ENCODE peak calls at places on chromosomes 4 and X, in nine cellular contexts. One of them, this sample, is unnamed. For H3K4me1, the result is how much of the 10 kb centered on the place peaks cover.

GRCh38 chrX:45774961-45775360 is 574.3 kb upstream of the DIPK2B start:
- DNase-seq in hepatocyte: no peak
- DNase-seq in right atrium auricular region: no peak
- DNase-seq in endodermal cell: no peak
- DNase-seq in upper lobe of right lung: no peak
- DNase-seq in GM12878: no peak
- DNase-seq in right cardiac atrium: no peak
- DNase-seq in breast epithelium: no peak
- DNase-seq in uterus: peak
- DNase-seq in this sample: no peak

GRCh38 chr4:186724048-186724860 is 598 bp upstream of the FAT1 start:
- DNase-seq in hepatocyte: peak
- DNase-seq in right atrium auricular region: peak
- DNase-seq in endodermal cell: peak
- DNase-seq in upper lobe of right lung: peak
- DNase-seq in GM12878: no peak
- DNase-seq in right cardiac atrium: peak
- DNase-seq in breast epithelium: peak
- DNase-seq in uterus: peak
- DNase-seq in this sample: no peak

GRCh38 chr4:740656-741282 is 35.1 kb downstream of the PCGF3 start:
- DNase-seq in hepatocyte: no peak
- DNase-seq in right atrium auricular region: no peak
- DNase-seq in endodermal cell: no peak
- DNase-seq in upper lobe of right lung: no peak
- DNase-seq in GM12878: no peak
- DNase-seq in right cardiac atrium: no peak
- DNase-seq in breast epithelium: no peak
- DNase-seq in uterus: no peak
- DNase-seq in this sample: no peak

GRCh38 chr4:56348582-56348981 is 38.7 kb downstream of the AASDH start:
- DNase-seq in hepatocyte: no peak
- DNase-seq in right atrium auricular region: no peak
- DNase-seq in endodermal cell: no peak
- DNase-seq in upper lobe of right lung: no peak
- DNase-seq in GM12878: no peak
- DNase-seq in right cardiac atrium: no peak
- DNase-seq in breast epithelium: no peak
- DNase-seq in uterus: no peak
- DNase-seq in this sample: no peak

GRCh38 chr4:69831646-69832325 is 28.2 kb downstream of the SULT1E1 start:
- DNase-seq in hepatocyte: peak
- DNase-seq in right atrium auricular region: no peak
- DNase-seq in endodermal cell: no peak
- DNase-seq in upper lobe of right lung: no peak
- DNase-seq in GM12878: peak
- DNase-seq in right cardiac atrium: peak
- DNase-seq in breast epithelium: no peak
- DNase-seq in uterus: no peak
- DNase-seq in this sample: no peak

GRCh38 chr4:177483271-177483670 is 41.0 kb upstream of the AGA start:
- DNase-seq in hepatocyte: no peak
- DNase-seq in right atrium auricular region: no peak
- DNase-seq in endodermal cell: no peak
- DNase-seq in upper lobe of right lung: no peak
- DNase-seq in GM12878: no peak
- DNase-seq in right cardiac atrium: no peak
- DNase-seq in breast epithelium: no peak
- DNase-seq in uterus: no peak
- DNase-seq in this sample: no peak

GRCh38 chr4:2244947-2245786 is 3.2 kb upstream of the HAUS3 start:
- DNase-seq in hepatocyte: no peak
- DNase-seq in right atrium auricular region: peak
- DNase-seq in endodermal cell: peak
- DNase-seq in upper lobe of right lung: no peak
- DNase-seq in GM12878: no peak
- DNase-seq in right cardiac atrium: no peak
- DNase-seq in breast epithelium: peak
- DNase-seq in uterus: no peak
- DNase-seq in this sample: no peak

GRCh38 chrX:95675794-95676193 is 1008.8 kb upstream of the DIAPH2 start:
- DNase-seq in hepatocyte: no peak
- DNase-seq in right atrium auricular region: no peak
- DNase-seq in endodermal cell: no peak
- DNase-seq in upper lobe of right lung: no peak
- DNase-seq in GM12878: no peak
- DNase-seq in right cardiac atrium: no peak
- DNase-seq in breast epithelium: no peak
- DNase-seq in uterus: no peak
- DNase-seq in this sample: no peak

GRCh38 chr4:109412805-109413204 is 20.8 kb upstream of the SEC24B start:
- DNase-seq in hepatocyte: no peak
- DNase-seq in right atrium auricular region: no peak
- DNase-seq in endodermal cell: no peak
- DNase-seq in upper lobe of right lung: no peak
- DNase-seq in GM12878: no peak
- DNase-seq in right cardiac atrium: no peak
- DNase-seq in breast epithelium: no peak
- DNase-seq in uterus: no peak
- DNase-seq in this sample: no peak

GRCh38 chr4:109408711-109409110 is 24.9 kb upstream of the SEC24B start:
- DNase-seq in hepatocyte: no peak
- DNase-seq in right atrium auricular region: no peak
- DNase-seq in endodermal cell: no peak
- DNase-seq in upper lobe of right lung: no peak
- DNase-seq in GM12878: no peak
- DNase-seq in right cardiac atrium: no peak
- DNase-seq in breast epithelium: no peak
- DNase-seq in uterus: no peak
- DNase-seq in this sample: no peak

GRCh38 chr4:109411964-109412363 is 21.7 kb upstream of the SEC24B start:
- DNase-seq in hepatocyte: peak
- DNase-seq in right atrium auricular region: no peak
- DNase-seq in endodermal cell: no peak
- DNase-seq in upper lobe of right lung: no peak
- DNase-seq in GM12878: no peak
- DNase-seq in right cardiac atrium: peak
- DNase-seq in breast epithelium: no peak
- DNase-seq in uterus: no peak
- DNase-seq in this sample: no peak

GRCh38 chr4:109410226-109410625 is 23.4 kb upstream of the SEC24B start:
- DNase-seq in hepatocyte: no peak
- DNase-seq in right atrium auricular region: no peak
- DNase-seq in endodermal cell: no peak
- DNase-seq in upper lobe of right lung: no peak
- DNase-seq in GM12878: no peak
- DNase-seq in right cardiac atrium: no peak
- DNase-seq in breast epithelium: no peak
- DNase-seq in uterus: no peak
- DNase-seq in this sample: no peak

GRCh38 chr4:109410776-109411175 is 22.8 kb upstream of the SEC24B start:
- DNase-seq in hepatocyte: no peak
- DNase-seq in right atrium auricular region: no peak
- DNase-seq in endodermal cell: no peak
- DNase-seq in upper lobe of right lung: no peak
- DNase-seq in GM12878: no peak
- DNase-seq in right cardiac atrium: no peak
- DNase-seq in breast epithelium: no peak
- DNase-seq in uterus: no peak
- DNase-seq in this sample: no peak
- H3K4me1 ChIP-seq in hepatocyte: under half
- H3K4me1 ChIP-seq in right atrium auricular region: under half
- H3K4me1 ChIP-seq in endodermal cell: under half
- H3K4me1 ChIP-seq in upper lobe of right lung: under half
- H3K4me1 ChIP-seq in GM12878: under half
- H3K4me1 ChIP-seq in right cardiac atrium: under half
- H3K4me1 ChIP-seq in breast epithelium: under half
- H3K4me1 ChIP-seq in uterus: under half
- H3K4me1 ChIP-seq in this sample: under half

GRCh38 chr4:158171456-158171790 is 1.4 kb downstream of the GASK1B start:
- DNase-seq in hepatocyte: no peak
- DNase-seq in right atrium auricular region: no peak
- DNase-seq in endodermal cell: no peak
- DNase-seq in upper lobe of right lung: no peak
- DNase-seq in GM12878: no peak
- DNase-seq in right cardiac atrium: no peak
- DNase-seq in breast epithelium: no peak
- DNase-seq in uterus: no peak
- DNase-seq in this sample: no peak

GRCh38 chr4:158169931-158170690 is 2.7 kb downstream of the GASK1B start:
- DNase-seq in hepatocyte: no peak
- DNase-seq in right atrium auricular region: no peak
- DNase-seq in endodermal cell: no peak
- DNase-seq in upper lobe of right lung: no peak
- DNase-seq in GM12878: no peak
- DNase-seq in right cardiac atrium: peak
- DNase-seq in breast epithelium: no peak
- DNase-seq in uterus: no peak
- DNase-seq in this sample: no peak

GRCh38 chr4:158169516-158169915 is 3.3 kb downstream of the GASK1B start:
- DNase-seq in hepatocyte: no peak
- DNase-seq in right atrium auricular region: no peak
- DNase-seq in endodermal cell: no peak
- DNase-seq in upper lobe of right lung: no peak
- DNase-seq in GM12878: no peak
- DNase-seq in right cardiac atrium: no peak
- DNase-seq in breast epithelium: no peak
- DNase-seq in uterus: no peak
- DNase-seq in this sample: no peak

GRCh38 chr4:158172196-158172557 is 648 bp downstream of the GASK1B start:
- DNase-seq in hepatocyte: no peak
- DNase-seq in right atrium auricular region: no peak
- DNase-seq in endodermal cell: no peak
- DNase-seq in upper lobe of right lung: no peak
- DNase-seq in GM12878: no peak
- DNase-seq in right cardiac atrium: no peak
- DNase-seq in breast epithelium: no peak
- DNase-seq in uterus: no peak
- DNase-seq in this sample: no peak

DNA sequence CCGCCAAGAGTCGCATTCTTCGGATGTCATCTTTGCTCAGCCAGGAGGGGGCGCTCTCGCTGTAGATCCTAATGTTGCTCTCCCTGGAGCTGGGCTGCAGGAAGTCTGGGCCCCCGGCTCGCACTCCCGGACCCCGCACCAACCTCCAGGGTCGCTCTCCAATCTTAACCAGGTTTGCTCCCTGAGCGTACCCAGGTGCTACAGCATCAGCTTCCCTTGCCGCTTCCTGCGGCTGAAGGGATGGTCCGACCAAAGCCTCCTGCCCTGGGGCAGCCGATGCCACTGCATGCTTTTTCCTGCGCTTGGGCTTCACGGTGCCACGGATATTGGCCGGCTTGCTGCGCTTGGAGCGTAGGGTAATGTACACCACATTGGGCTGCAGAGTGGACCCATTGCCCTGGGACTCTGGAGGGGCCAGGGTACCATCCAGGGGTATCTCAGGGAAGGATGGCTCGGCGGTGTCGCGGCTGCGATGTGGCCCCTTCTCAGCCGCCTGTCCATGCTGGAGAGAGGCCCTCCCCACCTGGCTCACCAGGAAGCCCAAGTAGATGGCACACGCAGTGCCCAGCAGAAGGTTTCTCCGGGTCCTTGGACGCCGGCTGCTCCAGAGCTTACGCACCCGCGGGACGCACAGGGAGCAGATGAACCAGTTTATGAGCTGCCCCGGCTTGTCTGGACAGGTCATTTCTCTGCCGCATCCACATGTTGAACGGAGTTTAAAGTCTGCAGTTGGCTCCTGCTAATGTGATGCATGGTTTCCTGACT is 2.0 kb downstream of the GASK1B start:
- DNase-seq in hepatocyte: peak
- DNase-seq in right atrium auricular region: peak
- DNase-seq in endodermal cell: peak
- DNase-seq in upper lobe of right lung: peak
- DNase-seq in GM12878: no peak
- DNase-seq in right cardiac atrium: peak
- DNase-seq in breast epithelium: peak
- DNase-seq in uterus: peak
- DNase-seq in this sample: peak
- H3K4me3 ChIP-seq in hepatocyte: peak
- H3K4me3 ChIP-seq in right atrium auricular region: peak
- H3K4me3 ChIP-seq in endodermal cell: no peak
- H3K4me3 ChIP-seq in upper lobe of right lung: peak
- H3K4me3 ChIP-seq in GM12878: no peak
- H3K4me3 ChIP-seq in right cardiac atrium: peak
- H3K4me3 ChIP-seq in breast epithelium: peak
- H3K4me3 ChIP-seq in uterus: peak
- H3K4me3 ChIP-seq in this sample: peak

GRCh38 chr4:48268956-48269860 is at the start of gene TEC:
- DNase-seq in hepatocyte: peak
- DNase-seq in right atrium auricular region: peak
- DNase-seq in endodermal cell: peak
- DNase-seq in upper lobe of right lung: peak
- DNase-seq in GM12878: no peak
- DNase-seq in right cardiac atrium: peak
- DNase-seq in breast epithelium: peak
- DNase-seq in uterus: no peak
- DNase-seq in this sample: peak

GRCh38 chr4:48269861-48270515 is 350 bp upstream of the TEC start:
- DNase-seq in hepatocyte: peak
- DNase-seq in right atrium auricular region: peak
- DNase-seq in endodermal cell: peak
- DNase-seq in upper lobe of right lung: peak
- DNase-seq in GM12878: peak
- DNase-seq in right cardiac atrium: peak
- DNase-seq in breast epithelium: peak
- DNase-seq in uterus: peak
- DNase-seq in this sample: peak

GRCh38 chr4:48270516-48270897 is 869 bp upstream of the TEC start:
- DNase-seq in hepatocyte: no peak
- DNase-seq in right atrium auricular region: no peak
- DNase-seq in endodermal cell: no peak
- DNase-seq in upper lobe of right lung: no peak
- DNase-seq in GM12878: no peak
- DNase-seq in right cardiac atrium: no peak
- DNase-seq in breast epithelium: no peak
- DNase-seq in uterus: no peak
- DNase-seq in this sample: no peak

GRCh38 chr4:48271048-48271452 is 1.4 kb upstream of the TEC start:
- DNase-seq in hepatocyte: no peak
- DNase-seq in right atrium auricular region: no peak
- DNase-seq in endodermal cell: no peak
- DNase-seq in upper lobe of right lung: no peak
- DNase-seq in GM12878: peak
- DNase-seq in right cardiac atrium: no peak
- DNase-seq in breast epithelium: no peak
- DNase-seq in uterus: no peak
- DNase-seq in this sample: no peak

GRCh38 chr4:48271626-48272025 is 2.0 kb upstream of the TEC start:
- DNase-seq in hepatocyte: no peak
- DNase-seq in right atrium auricular region: no peak
- DNase-seq in endodermal cell: no peak
- DNase-seq in upper lobe of right lung: no peak
- DNase-seq in GM12878: no peak
- DNase-seq in right cardiac atrium: no peak
- DNase-seq in breast epithelium: no peak
- DNase-seq in uterus: no peak
- DNase-seq in this sample: no peak
- H3K4me1 ChIP-seq in hepatocyte: under half
- H3K4me1 ChIP-seq in right atrium auricular region: under half
- H3K4me1 ChIP-seq in endodermal cell: under half
- H3K4me1 ChIP-seq in upper lobe of right lung: under half
- H3K4me1 ChIP-seq in GM12878: under half
- H3K4me1 ChIP-seq in right cardiac atrium: under half
- H3K4me1 ChIP-seq in breast epithelium: under half
- H3K4me1 ChIP-seq in uterus: under half
- H3K4me1 ChIP-seq in this sample: under half

GRCh38 chr4:80388284-80388607 is 52.7 kb downstream of the CFAP299 start:
- DNase-seq in hepatocyte: no peak
- DNase-seq in right atrium auricular region: no peak
- DNase-seq in endodermal cell: no peak
- DNase-seq in upper lobe of right lung: no peak
- DNase-seq in GM12878: no peak
- DNase-seq in right cardiac atrium: no peak
- DNase-seq in breast epithelium: no peak
- DNase-seq in uterus: no peak
- DNase-seq in this sample: no peak
- H3K4me3 ChIP-seq in hepatocyte: no peak
- H3K4me3 ChIP-seq in right atrium auricular region: no peak
- H3K4me3 ChIP-seq in endodermal cell: no peak
- H3K4me3 ChIP-seq in upper lobe of right lung: no peak
- H3K4me3 ChIP-seq in GM12878: no peak
- H3K4me3 ChIP-seq in right cardiac atrium: no peak
- H3K4me3 ChIP-seq in breast epithelium: no peak
- H3K4me3 ChIP-seq in uterus: no peak
- H3K4me3 ChIP-seq in this sample: no peak

This sample was measured in tibial nerve.